ENCODE peak calls at places on chromosomes 5 and 9, in eight cellular contexts. A is uterus; F is CD8-positive, alpha-beta T cell; P is B cell; O is AG08395; N is trophoblast cell; V is dermis microvascular lymphatic vessel endothelial cell; D is cerebellum. L is an unnamed sample.

GRCh38 chr9:38142201-38142600 is 73.2 kb upstream of the SHB start:
- DNase-seq in A (no peak), F (no peak), P (no peak), O (peak), N (no peak), V (no peak), D (no peak), L (no peak)

GRCh38 chr5:143434261-143435206 is 31.0 kb upstream of the NR3C1 start:
- DNase-seq in A (no peak), F (peak), P (peak), O (no peak), N (peak), V (no peak), D (no peak), L (no peak)

GRCh38 chr9:19992556-19992955 is 203.7 kb upstream of the SLC24A2 start:
- DNase-seq in A (no peak), F (no peak), P (no peak), O (peak), N (no peak), V (no peak), D (no peak), L (no peak)

GRCh38 chr9:100466828-100467220 is 6.1 kb upstream of the TMEFF1 start:
- DNase-seq in A (no peak), F (no peak), P (no peak), O (no peak), N (no peak), V (no peak), D (no peak), L (no peak)

GRCh38 chr5:65866837-65867508 is 59.4 kb upstream of the ERBIN start:
- DNase-seq in A (no peak), F (no peak), P (peak), O (no peak), N (no peak), V (peak), D (no peak), L (no peak)

GRCh38 chr5:1661831-1662558 is 137.6 kb downstream of the MRPL36 start:
- DNase-seq in A (no peak), F (no peak), P (no peak), O (no peak), N (no peak), V (no peak), D (no peak), L (no peak)

GRCh38 chr5:178347956-178348355 is 115.4 kb upstream of the PHYKPL start:
- DNase-seq in A (no peak), F (no peak), P (no peak), O (no peak), N (no peak), V (no peak), D (no peak), L (no peak)

GRCh38 chr5:78959767-78960166 is 25.3 kb downstream of the ARSB start:
- DNase-seq in A (no peak), F (no peak), P (no peak), O (no peak), N (no peak), V (no peak), D (no peak), L (no peak)

GRCh38 chr9:109086221-109086620 is 33.5 kb downstream of the TMEM245 start:
- DNase-seq in A (no peak), F (no peak), P (no peak), O (no peak), N (peak), V (peak), D (no peak), L (no peak)

GRCh38 chr5:150364004-150364403 is 6.5 kb downstream of the TCOF1 start:
- DNase-seq in A (no peak), F (no peak), P (no peak), O (no peak), N (no peak), V (no peak), D (no peak), L (no peak)

GRCh38 chr5:132026516-132027008 is 15.1 kb upstream of the ACSL6 start:
- DNase-seq in A (no peak), F (no peak), P (no peak), O (no peak), N (no peak), V (no peak), D (no peak), L (no peak)

GRCh38 chr5:79689541-79690466 is at the start of gene CMYA5:
- DNase-seq in A (peak), F (no peak), P (no peak), O (peak), N (peak), V (peak), D (no peak), L (no peak)

GRCh38 chr5:14357441-14357840 is 214.3 kb downstream of the TRIO start:
- DNase-seq in A (no peak), F (no peak), P (no peak), O (no peak), N (no peak), V (peak), D (peak), L (no peak)

L was measured in globus pallidus.